ENCODE peak calls at places on chromosome 21, in five cellular contexts. O, F, G, B and W are unnamed samples. For H3K27me3, the result is how much of the 10 kb centered on the place peaks cover.

GRCh38 chr21:25461730-25462129 is 145.6 kb downstream of the MRPL39 start:
- DNase-seq in O (no peak), B (no peak), F (no peak), G (peak), W (no peak)

GRCh38 chr21:25735895-25736597 is 1.3 kb downstream of the GABPA start:
- DNase-seq in O (no peak), F (no peak), G (peak), B (no peak), W (no peak)

GRCh38 chr21:14259669-14260458 is 43.9 kb downstream of the RBM11 start:
- DNase-seq in B (peak), O (no peak), F (no peak), G (peak), W (peak)

GRCh38 chr21:19565587-19565986 is 1162.0 kb upstream of the TMPRSS15 start:
- DNase-seq in F (no peak), B (no peak), O (no peak), G (no peak), W (no peak)

GRCh38 chr21:46096596-46096981 is 1.3 kb upstream of the COL6A2 start:
- DNase-seq in O (peak), F (no peak), B (no peak), G (no peak), W (peak)

GRCh38 chr21:14771587-14771986 is 225.5 kb upstream of the SAMSN1 start:
- DNase-seq in B (no peak), O (no peak), F (no peak), G (no peak), W (no peak)

GRCh38 chr21:21163904-21164303 is 165.7 kb downstream of the NCAM2 start:
- DNase-seq in B (peak), O (peak), G (peak), F (peak), W (peak)

GRCh38 chr21:36446296-36446695 is 33.6 kb downstream of the CLDN14 start:
- DNase-seq in B (no peak), O (no peak), G (no peak), F (no peak), W (no peak)

GRCh38 chr21:39364949-39365348 is 16.1 kb upstream of the HMGN1 start:
- DNase-seq in B (no peak), G (peak), F (no peak), O (no peak), W (no peak)

GRCh38 chr21:15731243-15731613 is 1.4 kb downstream of the USP25 start:
- DNase-seq in G (no peak), F (no peak), B (no peak), O (no peak), W (no peak)

GRCh38 chr21:40511976-40512375 is 335.0 kb downstream of the DSCAM start:
- DNase-seq in F (no peak), G (no peak), B (no peak), O (no peak), W (no peak)

GRCh38 chr21:15826147-15826780 is 96.5 kb downstream of the USP25 start:
- DNase-seq in O (peak), B (peak), G (peak), F (peak), W (peak)

GRCh38 chr21:33018707-33019455 is 6.9 kb upstream of the OLIG2 start:
- DNase-seq in B (no peak), G (no peak), F (no peak), O (no peak), W (peak)
- H3K27me3 ChIP-seq in B (half or more), G (half or more), F (half or more), O (under half), W (half or more)

GRCh38 chr21:33031562-33031961 is 5.8 kb downstream of the OLIG2 start:
- DNase-seq in G (no peak), F (no peak), O (no peak), B (no peak), W (no peak)
- H3K27me3 ChIP-seq in G (half or more), F (half or more), O (half or more), B (half or more), W (half or more)

DNA sequence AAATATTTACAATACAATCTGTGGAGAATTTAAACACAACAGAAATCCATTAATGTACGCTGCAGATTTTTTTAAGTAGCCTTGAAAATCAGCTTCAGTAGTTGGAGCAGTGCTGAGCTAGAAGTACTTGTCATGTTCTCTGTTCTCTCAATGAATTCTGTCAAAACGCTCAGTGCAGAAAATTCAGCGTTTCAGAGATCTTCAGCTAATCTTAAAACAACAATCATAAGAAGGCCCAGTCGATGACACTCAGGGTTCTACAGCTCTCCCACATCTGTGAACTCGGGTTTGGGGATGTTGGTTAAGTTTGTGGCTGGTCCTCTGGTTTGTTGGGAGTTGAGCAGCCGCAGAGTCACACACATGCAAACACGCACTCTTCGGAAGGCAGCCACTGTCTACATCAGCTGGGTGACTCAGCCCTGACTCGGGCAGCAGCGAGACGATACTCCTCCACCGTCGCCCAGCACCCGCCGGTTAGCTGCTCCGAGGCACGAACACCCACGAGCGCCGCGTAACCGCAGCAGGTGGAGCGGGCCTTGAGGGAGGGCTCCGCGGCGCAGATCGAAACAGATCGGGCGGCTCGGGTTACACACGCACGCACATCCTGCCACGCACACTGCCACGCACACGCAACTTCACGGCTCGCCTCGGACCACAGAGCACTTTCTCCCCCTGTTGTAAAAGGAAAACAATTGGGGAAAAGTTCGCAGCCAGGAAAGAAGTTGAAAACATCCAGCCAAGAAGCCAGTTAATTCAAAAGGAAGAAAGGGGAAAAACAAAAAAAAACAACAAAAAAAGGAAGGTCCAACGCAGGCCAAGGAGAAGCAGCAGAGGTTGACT is 161.2 kb downstream of the RUNX1 start:
- DNase-seq in B (peak), O (peak), G (peak), F (peak), W (peak)
- H3K27me3 ChIP-seq in B (under half), O (under half), G (under half), F (half or more), W (half or more)

GRCh38 chr21:44644878-44645277 is 1.3 kb upstream of the KRTAP10-11 start:
- DNase-seq in O (no peak), B (no peak), G (no peak), F (no peak), W (no peak)
- H3K27me3 ChIP-seq in O (under half), B (under half), G (under half), F (under half), W (under half)

GRCh38 chr21:37916795-37917142 is 512 bp upstream of the KCNJ6 start:
- DNase-seq in F (no peak), O (no peak), B (peak), G (no peak), W (peak)
- H3K27me3 ChIP-seq in F (half or more), O (under half), B (under half), G (under half), W (under half)

GRCh38 chr21:33112151-33112550 is 42.2 kb downstream of the OLIG1 start:
- DNase-seq in O (no peak), G (no peak), F (no peak), B (no peak), W (no peak)

GRCh38 chr21:33112670-33113596 is 43.0 kb downstream of the OLIG1 start:
- DNase-seq in B (no peak), G (no peak), F (no peak), O (no peak), W (no peak)

GRCh38 chr21:33116669-33117267 is 46.8 kb downstream of the OLIG1 start:
- DNase-seq in F (no peak), O (no peak), B (no peak), G (no peak), W (no peak)

GRCh38 chr21:33115586-33116541 is 45.9 kb downstream of the OLIG1 start:
- DNase-seq in B (no peak), F (no peak), O (no peak), G (no peak), W (no peak)

GRCh38 chr21:33114276-33114675 is 44.3 kb downstream of the OLIG1 start:
- DNase-seq in G (no peak), B (no peak), O (no peak), F (no peak), W (no peak)
- H3K27me3 ChIP-seq in G (half or more), B (half or more), O (under half), F (half or more), W (under half)

DNA sequence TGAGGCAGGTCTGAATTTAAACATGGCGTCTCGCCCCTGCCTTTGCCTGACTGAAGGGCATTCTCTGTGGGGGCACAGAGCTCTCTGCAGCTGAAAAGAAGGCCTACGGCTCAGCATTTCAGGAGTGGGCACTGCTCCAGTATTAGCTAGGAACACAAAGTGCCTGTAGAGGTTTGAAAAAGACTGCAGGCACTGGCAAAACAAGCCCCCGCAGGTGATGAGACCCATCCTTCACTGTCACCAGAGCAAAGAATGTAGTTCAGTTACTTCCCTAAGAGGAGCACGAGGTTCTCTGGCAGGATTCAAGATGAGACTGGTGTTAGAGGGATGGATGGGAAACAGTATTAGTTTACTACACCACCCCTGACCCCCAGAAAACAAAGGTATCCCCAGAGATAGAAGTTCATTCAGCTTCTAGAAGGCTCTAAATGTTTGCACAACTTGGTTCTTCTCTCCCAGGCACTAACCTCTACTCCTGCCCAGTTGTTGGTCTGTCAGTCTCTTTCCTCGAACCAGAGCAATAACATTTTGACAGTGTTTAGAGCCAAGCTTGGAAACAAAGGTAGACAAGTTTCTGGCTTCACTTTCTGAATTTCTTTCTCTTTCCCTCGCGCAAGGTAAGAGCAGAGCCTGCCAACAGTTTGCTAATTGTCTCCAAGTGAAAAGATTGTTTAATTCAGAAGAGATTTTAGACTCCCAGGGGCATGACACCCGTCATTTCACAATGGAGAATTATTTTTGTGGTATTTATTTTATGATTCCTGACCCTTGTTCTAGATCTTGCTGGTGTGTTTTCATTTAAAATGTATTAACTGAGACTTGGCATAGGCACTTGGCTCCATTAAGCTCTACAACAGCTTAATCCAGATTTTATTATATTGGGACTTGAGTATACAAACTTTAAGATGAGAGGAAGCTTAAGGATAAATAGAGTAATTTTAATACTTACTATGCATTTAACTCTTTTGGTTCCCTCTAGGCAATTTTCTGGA is 101.7 kb upstream of the KCNE2 start:
- DNase-seq in B (no peak), G (no peak), O (no peak), F (no peak), W (no peak)
- H3K27me3 ChIP-seq in B (under half), G (under half), O (under half), F (under half), W (under half)

GRCh38 chr21:42257091-42257760 is 38.3 kb downstream of the ABCG1 start:
- DNase-seq in G (no peak), F (no peak), B (no peak), O (no peak), W (no peak)

GRCh38 chr21:42256316-42256715 is 37.4 kb downstream of the ABCG1 start:
- DNase-seq in O (no peak), F (no peak), B (no peak), G (no peak), W (no peak)

GRCh38 chr21:42254631-42255030 is 35.7 kb downstream of the ABCG1 start:
- DNase-seq in G (no peak), B (no peak), F (no peak), O (no peak), W (no peak)

GRCh38 chr21:42255038-42255601 is 36.2 kb downstream of the ABCG1 start:
- DNase-seq in O (no peak), B (no peak), G (no peak), F (no peak), W (no peak)

GRCh38 chr21:42255825-42256224 is 36.9 kb downstream of the ABCG1 start:
- DNase-seq in O (no peak), G (no peak), F (no peak), B (no peak), W (peak)
- H3K27me3 ChIP-seq in O (under half), G (under half), F (under half), B (under half), W (under half)

GRCh38 chr21:26884436-26884835 is 39.2 kb upstream of the ADAMTS1 start:
- DNase-seq in F (no peak), B (no peak), G (no peak), O (no peak), W (no peak)

GRCh38 chr21:26887241-26887640 is 42.0 kb upstream of the ADAMTS1 start:
- DNase-seq in B (no peak), F (no peak), O (no peak), G (peak), W (no peak)

GRCh38 chr21:26888256-26888655 is 43.0 kb upstream of the ADAMTS1 start:
- DNase-seq in F (no peak), G (no peak), O (no peak), B (no peak), W (no peak)

GRCh38 chr21:26892151-26892550 is 46.9 kb upstream of the ADAMTS1 start:
- DNase-seq in B (no peak), G (no peak), O (no peak), F (no peak), W (no peak)

DNA sequence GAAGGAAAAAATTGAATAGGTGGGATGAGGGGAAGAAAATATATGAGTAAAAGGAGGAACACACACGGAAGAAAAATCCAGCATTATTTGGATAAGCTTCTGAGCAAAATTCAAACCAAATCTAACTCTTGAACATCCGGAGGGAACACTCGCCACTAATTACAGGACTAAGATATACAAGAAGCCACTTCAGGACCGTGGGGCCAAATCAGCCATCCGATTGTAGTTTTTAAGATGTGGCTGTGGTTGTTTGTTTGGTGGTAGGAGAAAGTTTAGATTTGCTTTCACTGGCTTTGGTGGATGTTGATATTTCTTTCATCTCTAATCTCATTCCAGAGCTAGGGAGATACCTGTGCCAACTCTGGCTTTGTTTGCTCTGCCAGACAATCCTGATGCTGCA is 43.7 kb upstream of the ADAMTS1 start:
- DNase-seq in F (no peak), G (no peak), O (no peak), B (no peak), W (no peak)
- H3K27me3 ChIP-seq in F (under half), G (under half), O (under half), B (under half), W (under half)